ENCODE peak calls at places on chromosome 20, in six cellular contexts. D, M, P, W, C and B are unnamed samples.

GRCh38 chr20:10794765-10795164 is 121.0 kb upstream of the JAG1 start:
- DNase-seq in D (no peak), M (no peak), P (no peak), W (no peak), C (no peak), B (no peak)

GRCh38 chr20:56411759-56412472 is at the start of gene CASS4:
- DNase-seq in D (no peak), M (no peak), P (peak; percentile 57), W (no peak), C (no peak), B (no peak)

GRCh38 chr20:41956316-41957050 is 338.3 kb upstream of the CHD6 start:
- DNase-seq in D (peak; percentile 19), M (no peak), P (no peak), W (peak; percentile 23), C (peak; percentile 21), B (peak; percentile 45)

GRCh38 chr20:46030290-46031013 is 1.4 kb downstream of the SLC12A5 start:
- DNase-seq in D (no peak), M (no peak), P (no peak), W (no peak), C (no peak), B (no peak)

GRCh38 chr20:47008842-47009518 is 114.3 kb downstream of the EYA2 start:
- DNase-seq in D (no peak), M (no peak), P (no peak), W (no peak), C (peak; percentile 58), B (no peak)

GRCh38 chr20:17304785-17305184 is 77.9 kb downstream of the PCSK2 start:
- DNase-seq in D (no peak), M (no peak), P (no peak), W (no peak), C (no peak), B (no peak)

GRCh38 chr20:43568706-43569105 is 9.9 kb downstream of the SGK2 start:
- DNase-seq in D (no peak), M (no peak), P (no peak), W (no peak), C (no peak), B (no peak)

GRCh38 chr20:44217342-44218092 is 6.9 kb upstream of the OSER1 start:
- DNase-seq in D (peak; percentile 86), M (no peak), P (peak; percentile 73), W (peak; percentile 68), C (peak; percentile 80), B (peak; percentile 87)

GRCh38 chr20:1761116-1761515 is 103.5 kb upstream of the SIRPG start:
- DNase-seq in D (no peak), M (peak; percentile 64), P (no peak), W (no peak), C (peak; percentile 49), B (no peak)

GRCh38 chr20:658731-659291 is 5.8 kb upstream of the SRXN1 start:
- DNase-seq in D (no peak), M (no peak), P (no peak), W (no peak), C (no peak), B (no peak)

GRCh38 chr20:59331721-59332329 is 31.4 kb downstream of the EDN3 start:
- DNase-seq in D (no peak), M (no peak), P (no peak), W (no peak), C (no peak), B (no peak)

GRCh38 chr20:43459022-43459942 is 1.6 kb downstream of the SRSF6 start:
- DNase-seq in D (peak; percentile 42), M (no peak), P (peak; percentile 29), W (peak; percentile 17), C (peak; percentile 45), B (no peak)

GRCh38 chr20:17525650-17526049 is 5.5 kb downstream of the BFSP1 start:
- DNase-seq in D (no peak), M (no peak), P (no peak), W (peak; percentile 48), C (peak; percentile 75), B (peak; percentile 34)

GRCh38 chr20:61929971-61930666 is 135.6 kb downstream of the TAF4 start:
- DNase-seq in D (no peak), M (no peak), P (no peak), W (no peak), C (no peak), B (no peak)

GRCh38 chr20:2559641-2560040 is 23.3 kb downstream of the TMC2 start:
- DNase-seq in D (no peak), M (no peak), P (no peak), W (no peak), C (no peak), B (no peak)

GRCh38 chr20:47220161-47220582 is 136.3 kb downstream of the ZMYND8 start:
- DNase-seq in D (peak; percentile 57), M (no peak), P (peak; percentile 45), W (peak; percentile 52), C (peak; percentile 49), B (peak; percentile 64)

GRCh38 chr20:48761023-48761785 is 66.6 kb downstream of the PREX1 start:
- DNase-seq in D (peak; percentile 22), M (no peak), P (peak; percentile 92), W (peak; percentile 56), C (no peak), B (no peak)

GRCh38 chr20:57244627-57245214 is 21.7 kb downstream of the BMP7 start:
- DNase-seq in D (no peak), M (no peak), P (no peak), W (peak; percentile 94), C (no peak), B (peak; percentile 78)

GRCh38 chr20:9508696-9509178 is 5.7 kb upstream of the LAMP5 start:
- DNase-seq in D (no peak), M (no peak), P (no peak), W (no peak), C (no peak), B (no peak)

GRCh38 chr20:14288341-14289330 is 48.8 kb downstream of the FLRT3 start:
- DNase-seq in D (no peak), M (no peak), P (no peak), W (no peak), C (peak; percentile 42), B (no peak)

GRCh38 chr20:7841967-7842301 is 98.3 kb downstream of the HAO1 start:
- DNase-seq in D (no peak), M (peak; percentile 99), P (no peak), W (no peak), C (peak; percentile 85), B (no peak)

GRCh38 chr20:42986143-42986773 is 203.4 kb downstream of the PTPRT start:
- DNase-seq in D (no peak), M (no peak), P (no peak), W (no peak), C (no peak), B (no peak)

GRCh38 chr20:20367681-20368413 is at the start of gene INSM1:
- DNase-seq in D (peak; percentile 36), M (no peak), P (no peak), W (no peak), C (no peak), B (peak; percentile 53)

GRCh38 chr20:7627734-7628663 is 312.3 kb downstream of the HAO1 start:
- DNase-seq in D (no peak), M (peak; percentile 39), P (no peak), W (no peak), C (no peak), B (no peak)

GRCh38 chr20:44069203-44069931 is 117.6 kb downstream of the JPH2 start:
- DNase-seq in D (no peak), M (no peak), P (peak; percentile 92), W (no peak), C (no peak), B (no peak)

GRCh38 chr20:63497138-63497945 is 1.5 kb downstream of the EEF1A2 start:
- DNase-seq in D (no peak), M (no peak), P (peak; percentile 19), W (no peak), C (no peak), B (peak; percentile 26)

GRCh38 chr20:63495771-63496403 is 3.0 kb downstream of the EEF1A2 start:
- DNase-seq in D (peak; percentile 72), M (no peak), P (peak; percentile 73), W (peak; percentile 73), C (peak; percentile 58), B (peak; percentile 82)

GRCh38 chr20:63497946-63498935 is 642 bp downstream of the EEF1A2 start:
- DNase-seq in D (no peak), M (no peak), P (no peak), W (no peak), C (peak; percentile 62), B (peak; percentile 84)

GRCh38 chr20:63495167-63495720 is 3.6 kb downstream of the EEF1A2 start:
- DNase-seq in D (no peak), M (no peak), P (no peak), W (no peak), C (no peak), B (no peak)

DNA sequence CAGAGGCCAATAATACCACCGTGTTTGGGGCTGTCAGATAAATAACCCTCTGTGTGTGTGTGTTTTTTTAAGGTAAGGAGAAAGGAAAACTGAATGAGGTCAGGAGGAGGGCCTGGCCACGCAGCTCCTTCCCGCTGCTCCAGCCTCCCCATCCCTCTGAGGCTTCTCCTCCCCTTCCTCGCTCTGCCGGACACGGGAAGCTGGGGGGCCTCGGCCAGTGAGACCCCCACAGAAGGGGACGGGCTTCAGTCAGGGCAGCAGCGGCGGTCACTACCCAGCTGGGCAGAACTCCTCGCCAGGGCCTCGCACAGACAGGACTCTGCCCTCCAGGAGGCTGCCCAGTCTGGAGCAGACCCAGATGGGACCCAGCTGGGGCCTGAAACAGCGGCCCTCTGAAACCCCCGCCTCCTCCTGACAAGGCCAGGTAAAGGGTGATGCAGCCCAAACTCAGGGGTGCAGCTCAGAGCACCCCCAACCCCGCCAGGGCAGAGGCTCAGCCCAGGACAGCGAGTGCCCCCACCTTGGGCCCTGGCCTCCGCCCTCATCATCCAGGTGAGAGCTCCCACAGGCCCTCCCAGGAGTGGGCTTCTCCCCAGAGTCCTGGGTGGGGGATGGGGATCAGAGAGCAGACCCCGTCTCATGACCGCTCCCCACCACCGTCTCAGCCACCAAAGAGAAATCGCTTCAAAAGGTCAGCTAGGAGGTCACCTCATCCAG is 2.3 kb downstream of the EEF1A2 start:
- DNase-seq in D (no peak), M (no peak), P (peak; percentile 12), W (no peak), C (no peak), B (peak; percentile 26)
- TF ChIP-seq CTCF in D (no peak), M (no peak), P (peak; percentile 49), W (no peak), C (peak; percentile 24), B (no peak)

GRCh38 chr20:5180933-5181332 is 54.1 kb downstream of the CDS2 start:
- DNase-seq in D (no peak), M (no peak), P (no peak), W (no peak), C (no peak), B (no peak)
- H3K4me3 ChIP-seq in D (no peak overlapping the region), M (no peak overlapping the region), P (no peak overlapping the region), W (no peak overlapping the region), C (no peak overlapping the region), B (no peak overlapping the region)

GRCh38 chr20:52965819-52966218 is 6.3 kb upstream of the TSHZ2 start:
- DNase-seq in D (no peak), M (no peak), P (no peak), W (no peak), C (no peak), B (no peak)
- TF ChIP-seq CTCF in D (no peak), M (no peak), P (no peak), W (no peak), C (no peak), B (no peak)

GRCh38 chr20:19012671-19013070 is 199.1 kb downstream of the SCP2D1 start:
- DNase-seq in D (no peak), M (no peak), P (no peak), W (no peak), C (no peak), B (no peak)
- H3K4me3 ChIP-seq in D (no peak overlapping the region), M (no peak overlapping the region), P (no peak overlapping the region), W (no peak overlapping the region), C (no peak overlapping the region), B (no peak overlapping the region)